ENCODE peak calls at places on chromosomes 3 and 15, in six cellular contexts. K is astrocyte, J is stomach, L is type B pancreatic cell, P is nephron progenitor cell, G is HL-60. X is an unnamed sample.

GRCh38 chr3:164641071-164641470 is 437.2 kb downstream of the SI start:
- DNase-seq in P (no peak), G (no peak), K (peak; percentile 0), L (no peak), J (no peak), X (no peak)

GRCh38 chr3:176939022-176939817 is 258.1 kb downstream of the TBL1XR1 start:
- DNase-seq in K (peak; percentile 73), P (peak; percentile 33), J (peak; percentile 36), L (no peak), G (peak; percentile 60), X (no peak)

GRCh38 chr3:189195302-189195701 is 23.5 kb downstream of the TPRG1 start:
- DNase-seq in L (no peak), K (peak; percentile 16), P (no peak), J (no peak), G (peak; percentile 4), X (no peak)

GRCh38 chr3:34016925-34017592 is 218.6 kb downstream of the PDCD6IP start:
- DNase-seq in L (no peak), G (peak; percentile 57), J (no peak), K (no peak), P (no peak), X (no peak)

GRCh38 chr3:152496716-152497115 is 228.0 kb downstream of the MBNL1 start:
- DNase-seq in G (no peak), J (no peak), P (no peak), K (no peak), L (no peak), X (no peak)

GRCh38 chr3:4533489-4534443 is 40.6 kb downstream of the ITPR1 start:
- DNase-seq in L (no peak), K (peak; percentile 1), J (no peak), P (peak; percentile 37), G (peak; percentile 88), X (no peak)

GRCh38 chr3:187521546-187521945 is 148.6 kb downstream of the SST start:
- DNase-seq in L (no peak), K (no peak), J (no peak), G (no peak), P (no peak), X (no peak)

GRCh38 chr15:40358492-40359353 is 704 bp downstream of the DISP2 start:
- DNase-seq in G (peak; percentile 18), L (no peak), J (no peak), K (no peak), P (no peak), X (no peak)

GRCh38 chr3:45480218-45480617 is 91.8 kb downstream of the LARS2 start:
- DNase-seq in K (peak; percentile 23), P (no peak), J (no peak), L (no peak), G (no peak), X (no peak)

GRCh38 chr15:32844118-32844711 is 126.4 kb downstream of the GREM1 start:
- DNase-seq in P (no peak), L (no peak), K (no peak), J (no peak), G (no peak), X (no peak)

GRCh38 chr15:85296615-85297402 is 83.6 kb upstream of the AKAP13 start:
- DNase-seq in K (peak; percentile 55), G (peak; percentile 73), P (peak; percentile 56), J (peak; percentile 69), L (no peak), X (peak; percentile 54)

GRCh38 chr3:51955893-51956770 is 951 bp downstream of the GPR62 start:
- DNase-seq in K (peak; percentile 47), G (peak; percentile 18), J (peak; percentile 77), P (peak; percentile 65), L (no peak), X (no peak)

GRCh38 chr3:85487375-85487774 is 528.6 kb downstream of the CADM2 start:
- DNase-seq in L (no peak), K (no peak), J (no peak), G (no peak), P (no peak), X (no peak)

GRCh38 chr15:58957101-58957973 is 23.9 kb upstream of the SLTM start:
- DNase-seq in G (peak; percentile 68), P (peak; percentile 63), K (no peak), L (no peak), J (peak; percentile 39), X (no peak)

DNA sequence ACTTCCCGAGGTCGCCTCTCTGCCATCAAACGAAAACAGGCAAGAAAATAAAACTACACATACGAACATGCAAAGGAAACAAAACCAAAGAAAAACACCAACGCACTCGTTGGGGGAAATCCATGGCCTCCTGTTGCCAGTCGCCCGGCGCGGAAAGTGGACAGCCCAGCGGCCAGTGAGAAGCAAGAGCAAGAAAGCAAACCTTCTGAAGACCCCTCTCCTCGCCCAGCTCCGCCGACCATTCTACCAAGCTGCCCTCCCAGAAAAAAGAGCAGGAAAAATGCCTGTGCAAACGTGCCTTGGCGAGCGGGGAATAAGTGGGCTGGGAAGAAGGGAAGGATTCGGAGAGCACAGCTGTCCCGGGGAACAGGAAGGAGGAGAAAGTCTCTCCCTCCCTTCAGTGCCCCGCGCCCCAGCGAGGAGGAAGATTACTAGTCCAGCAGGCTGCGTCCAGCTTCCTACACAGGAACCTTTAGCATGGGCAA is 802 bp upstream of the NECTIN3 start:
- DNase-seq in P (no peak), J (no peak), K (no peak), L (no peak), G (no peak), X (no peak)
- TF ChIP-seq CTCF in P (no peak), J (no peak), K (no peak), L (no peak), G (no peak), X (no peak)

DNA sequence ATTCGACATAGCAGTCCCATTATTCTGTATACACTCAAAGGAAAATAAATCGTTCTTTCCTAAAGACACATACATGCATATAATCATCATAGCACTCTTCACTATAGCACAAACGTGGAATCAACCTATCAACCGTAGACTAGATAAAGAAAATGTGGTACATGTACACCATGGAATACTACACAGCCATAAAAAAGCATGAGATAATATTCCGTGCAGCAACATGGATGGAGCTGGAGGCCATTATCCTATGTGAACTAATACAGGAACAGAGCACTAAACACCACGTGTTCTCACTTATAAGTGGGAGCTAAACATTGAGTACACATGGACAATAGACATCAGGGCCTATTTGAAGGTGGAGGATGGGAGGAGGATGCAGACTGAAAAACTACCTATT is 12.1 kb upstream of the MAP3K13 start:
- DNase-seq in K (no peak), G (no peak), L (no peak), P (no peak), J (no peak), X (no peak)
- TF ChIP-seq CTCF in K (no peak), G (no peak), L (no peak), P (no peak), J (no peak), X (no peak)

GRCh38 chr3:54841461-54841860 is 86.4 kb downstream of the LRTM1 start:
- DNase-seq in K (no peak), J (no peak), G (no peak), L (no peak), P (no peak), X (no peak)

GRCh38 chr3:54836876-54837275 is 91.0 kb downstream of the LRTM1 start:
- DNase-seq in J (no peak), G (no peak), P (peak; percentile 23), L (no peak), K (no peak), X (no peak)

GRCh38 chr3:54843352-54843751 is 84.5 kb downstream of the LRTM1 start:
- DNase-seq in L (no peak), J (no peak), K (no peak), G (no peak), P (no peak), X (no peak)

GRCh38 chr3:54835701-54836100 is 92.2 kb downstream of the LRTM1 start:
- DNase-seq in L (no peak), J (no peak), K (no peak), G (no peak), P (no peak), X (no peak)

DNA sequence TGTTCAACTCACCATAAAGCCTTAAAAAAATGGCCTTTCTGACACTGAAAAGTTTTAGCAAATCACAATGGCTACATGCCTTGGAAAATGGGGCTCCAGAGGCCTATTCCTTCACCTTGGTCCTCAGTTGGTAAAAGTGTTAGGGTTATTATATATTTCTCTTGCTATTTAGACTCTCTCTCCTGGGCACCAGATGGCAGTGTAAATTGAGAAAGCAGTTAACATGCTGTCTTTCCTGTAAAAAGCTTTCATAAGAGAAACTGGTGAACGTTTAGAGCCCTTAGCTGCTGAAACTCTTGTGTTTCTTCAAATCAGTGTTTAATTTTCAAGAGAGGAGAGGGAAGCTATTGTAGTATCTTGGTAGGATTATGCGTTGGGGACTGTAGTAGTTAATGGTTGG is 89.9 kb downstream of the LRTM1 start:
- DNase-seq in G (no peak), P (no peak), J (no peak), K (no peak), L (no peak), X (no peak)
- TF ChIP-seq CTCF in G (no peak), P (no peak), J (no peak), K (peak; percentile 34), L (peak; percentile 29), X (no peak)

GRCh38 chr3:27939510-27939909 is 217.4 kb upstream of the EOMES start:
- DNase-seq in K (no peak), L (no peak), P (no peak), J (no peak), G (no peak), X (no peak)

GRCh38 chr3:27945229-27945628 is 223.1 kb upstream of the EOMES start:
- DNase-seq in L (no peak), G (no peak), K (no peak), J (no peak), P (no peak), X (no peak)

GRCh38 chr3:27939940-27940339 is 217.8 kb upstream of the EOMES start:
- DNase-seq in L (no peak), P (peak; percentile 33), J (no peak), K (peak; percentile 57), G (no peak), X (no peak)

GRCh38 chr3:27943106-27943505 is 221.0 kb upstream of the EOMES start:
- DNase-seq in L (no peak), G (peak; percentile 7), K (no peak), P (peak; percentile 4), J (no peak), X (no peak)
- TF ChIP-seq CTCF in L (peak; percentile 56), G (no peak), K (peak; percentile 9), P (no peak), J (no peak), X (no peak)